ENCODE peak calls at places on chromosome 6, in seven cellular contexts. Y is RWPE2, B is pancreas, O is stomach, W is cardiac muscle cell, S is mesenchymal stem cell, T is left lung. L is an unnamed sample. For H3K4me1, the result is how much of the 10 kb centered on the place peaks cover.

GRCh38 chr6:52503853-52504777 is 72.7 kb downstream of the TRAM2 start:
- DNase-seq in Y (peak), W (peak), S (peak), B (peak), T (peak), O (peak), L (peak)

GRCh38 chr6:42714098-42714761 is 8.2 kb downstream of the PRPH2 start:
- DNase-seq in W (peak), T (no peak), O (no peak), B (no peak), S (peak), Y (no peak), L (peak)

GRCh38 chr6:38739532-38739931 is 24.4 kb downstream of the DNAH8 start:
- DNase-seq in T (no peak), Y (no peak), S (no peak), W (peak), O (no peak), B (no peak), L (peak)

GRCh38 chr6:5617179-5617578 is 355.9 kb downstream of the FARS2 start:
- DNase-seq in W (no peak), S (no peak), T (no peak), O (no peak), B (no peak), Y (no peak), L (no peak)

GRCh38 chr6:13787146-13787545 is 27.2 kb downstream of the MCUR1 start:
- DNase-seq in Y (no peak), T (no peak), W (peak), O (no peak), S (peak), B (no peak), L (peak)

GRCh38 chr6:10793695-10794094 is 44.6 kb downstream of the MAK start:
- DNase-seq in B (no peak), W (no peak), O (no peak), T (no peak), S (no peak), Y (no peak), L (no peak)

GRCh38 chr6:152821525-152821924 is 70.9 kb downstream of the VIP start:
- DNase-seq in Y (no peak), W (no peak), S (no peak), O (no peak), T (no peak), B (no peak), L (no peak)

GRCh38 chr6:95145457-95145856 is 431.9 kb upstream of the MANEA start:
- DNase-seq in T (no peak), Y (no peak), S (no peak), W (no peak), O (no peak), B (no peak), L (no peak)

GRCh38 chr6:98044168-98044567 is 761.2 kb upstream of the MMS22L start:
- DNase-seq in S (no peak), Y (no peak), O (no peak), T (no peak), B (no peak), W (no peak), L (no peak)
- H3K4me1 ChIP-seq in S (under half), Y (under half), O (under half), T (under half), B (under half), W (under half), L (under half)

GRCh38 chr6:111743318-111743717 is 129.9 kb downstream of the FYN start:
- DNase-seq in S (no peak), T (no peak), O (no peak), B (no peak), Y (no peak), W (no peak), L (no peak)
- H3K4me1 ChIP-seq in S (under half), T (under half), O (under half), B (under half), Y (under half), W (under half), L (under half)

GRCh38 chr6:128512296-128512695 is 8.1 kb downstream of the PTPRK start:
- DNase-seq in W (no peak), T (no peak), Y (no peak), B (no peak), O (no peak), S (no peak), L (no peak)
- H3K4me1 ChIP-seq in W (under half), T (under half), Y (half or more), B (half or more), O (half or more), S (under half), L (under half)

DNA sequence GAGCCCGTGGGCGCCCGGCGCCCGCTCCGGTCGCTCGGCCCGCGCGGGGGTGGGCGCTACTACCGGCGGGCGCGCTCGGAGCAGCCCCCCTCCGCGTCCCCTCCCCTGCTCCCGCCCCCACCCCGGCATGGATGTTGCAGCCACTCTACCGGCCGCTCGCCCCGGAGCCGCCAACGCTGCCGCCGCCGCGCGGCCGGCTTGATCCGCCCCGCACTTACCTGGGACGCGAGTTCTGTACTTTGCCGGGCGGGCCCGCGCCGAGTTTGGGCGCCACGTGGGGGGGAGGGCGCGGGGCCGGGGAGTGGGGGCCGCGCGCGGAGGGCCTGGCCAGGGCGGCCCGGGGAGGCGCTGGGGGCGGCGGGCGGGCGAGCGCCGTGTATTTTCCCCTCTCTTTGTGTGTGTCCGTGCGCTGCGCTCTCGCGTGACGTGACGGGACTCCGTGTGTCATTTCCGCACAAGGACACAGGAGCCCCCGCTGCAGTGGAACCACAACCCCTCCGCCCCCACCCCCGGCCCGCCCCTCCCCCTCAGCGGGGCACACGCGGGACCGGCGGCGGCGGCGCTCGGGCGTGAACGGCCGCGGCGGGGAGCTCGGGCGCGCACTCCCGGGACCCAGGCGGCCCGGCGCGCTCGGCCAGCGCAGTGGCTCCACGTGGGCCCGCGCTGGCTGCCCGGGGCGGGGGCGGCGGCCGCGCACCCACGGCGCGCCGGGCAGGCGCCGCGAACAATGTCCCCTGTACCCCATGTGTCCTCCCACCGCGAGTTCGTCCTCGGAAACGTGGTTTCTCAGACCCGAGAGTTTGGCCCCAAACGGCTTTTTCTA is at the start of gene BEND3:
- DNase-seq in S (peak), W (peak), T (peak), Y (no peak), B (peak), O (peak), L (peak)
- H3K4me1 ChIP-seq in S (under half), W (under half), T (under half), Y (under half), B (under half), O (under half), L (under half)

GRCh38 chr6:36730424-36731380 is 33.1 kb downstream of the RAB44 start:
- DNase-seq in S (no peak), B (no peak), Y (no peak), W (no peak), O (no peak), T (no peak), L (no peak)

GRCh38 chr6:36727491-36728021 is 29.9 kb downstream of the RAB44 start:
- DNase-seq in B (no peak), Y (no peak), O (no peak), W (peak), S (peak), T (no peak), L (no peak)

GRCh38 chr6:36725581-36725980 is 28.0 kb downstream of the RAB44 start:
- DNase-seq in W (no peak), B (no peak), O (no peak), Y (no peak), T (no peak), S (no peak), L (no peak)

GRCh38 chr6:36729169-36729549 is 31.5 kb downstream of the RAB44 start:
- DNase-seq in T (no peak), O (no peak), B (no peak), S (no peak), Y (no peak), W (peak), L (no peak)

GRCh38 chr6:36728289-36729168 is 30.9 kb downstream of the RAB44 start:
- DNase-seq in W (no peak), B (no peak), Y (no peak), T (no peak), S (no peak), O (no peak), L (no peak)
- H3K4me1 ChIP-seq in W (under half), B (under half), Y (under half), T (under half), S (under half), O (under half), L (under half)

GRCh38 chr6:56909115-56909907 is 45.6 kb upstream of the BEND6 start:
- DNase-seq in O (no peak), T (no peak), Y (no peak), W (no peak), S (no peak), B (no peak), L (no peak)
- H3K4me1 ChIP-seq in O (under half), T (under half), Y (under half), W (under half), S (under half), B (under half), L (under half)

DNA sequence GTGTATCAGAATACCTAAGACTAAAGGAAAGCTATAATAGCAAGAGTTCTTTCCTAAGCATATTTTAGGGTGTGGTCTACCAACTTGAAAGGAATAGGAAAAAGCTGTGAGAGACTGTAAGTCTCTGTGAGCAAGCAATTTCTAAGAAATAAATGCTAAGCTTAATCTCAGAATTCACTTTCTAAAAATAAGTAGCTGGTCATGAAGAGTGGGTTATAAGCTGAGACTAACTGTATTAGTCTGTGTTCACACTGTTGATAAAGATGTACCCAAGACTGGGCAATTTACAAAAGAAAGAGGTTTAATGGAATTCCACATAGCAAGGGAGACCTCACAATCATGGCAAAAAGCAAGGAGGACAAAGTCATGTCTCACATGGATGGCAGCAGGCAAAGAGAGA is 175.4 kb upstream of the PREP start:
- DNase-seq in Y (no peak), B (no peak), O (no peak), S (no peak), T (no peak), W (no peak), L (no peak)
- H3K4me1 ChIP-seq in Y (under half), B (under half), O (under half), S (under half), T (under half), W (under half), L (under half)

GRCh38 chr6:2746557-2747061 is 4.1 kb downstream of the MYLK4 start:
- DNase-seq in B (no peak), O (no peak), W (no peak), T (no peak), Y (no peak), S (no peak), L (no peak)

GRCh38 chr6:2749972-2750600 is 636 bp downstream of the MYLK4 start:
- DNase-seq in T (no peak), O (peak), Y (no peak), B (no peak), S (peak), W (peak), L (peak)

GRCh38 chr6:2750832-2751231 is at the start of gene MYLK4:
- DNase-seq in B (no peak), T (no peak), W (no peak), Y (no peak), O (no peak), S (no peak), L (no peak)

GRCh38 chr6:2745246-2745645 is 5.5 kb downstream of the MYLK4 start:
- DNase-seq in B (no peak), O (no peak), T (no peak), S (no peak), W (no peak), Y (no peak), L (no peak)

GRCh38 chr6:2748183-2748582 is 2.5 kb downstream of the MYLK4 start:
- DNase-seq in S (no peak), Y (no peak), W (no peak), T (no peak), B (no peak), O (no peak), L (no peak)
- H3K4me1 ChIP-seq in S (under half), Y (under half), W (under half), T (under half), B (under half), O (under half), L (under half)

GRCh38 chr6:106185626-106186025 is 99.5 kb downstream of the PRDM1 start:
- DNase-seq in S (no peak), Y (no peak), B (no peak), W (no peak), O (no peak), T (no peak), L (no peak)
- H3K4me1 ChIP-seq in S (under half), Y (under half), B (under half), W (under half), O (under half), T (under half), L (under half)

GRCh38 chr6:45651301-45651700 is 273.6 kb upstream of the SUPT3H start:
- DNase-seq in S (no peak), O (no peak), Y (no peak), B (no peak), W (no peak), T (no peak), L (no peak)
- H3K4me1 ChIP-seq in S (under half), O (under half), Y (under half), B (under half), W (under half), T (under half), L (under half)

L was measured in adipocyte.